ENCODE peak calls at places on chromosomes 16 and 17, in six cellular contexts. W, I, X, L, V and C are unnamed samples.

GRCh38 chr16:55033225-55034156 is 102.8 kb downstream of the IRX5 start:
- DNase-seq in W (no peak), X (no peak), V (no peak), L (no peak), I (no peak), C (no peak)

GRCh38 chr16:86925067-86925791 is 346.9 kb downstream of the FOXL1 start:
- DNase-seq in L (no peak), I (peak), V (no peak), X (peak), W (no peak), C (no peak)

GRCh38 chr17:44604149-44605115 is 47.1 kb downstream of the FZD2 start:
- DNase-seq in X (no peak), I (no peak), L (no peak), V (no peak), W (no peak), C (no peak)

GRCh38 chr17:67223924-67224323 is 21.1 kb downstream of the HELZ start:
- DNase-seq in X (no peak), V (no peak), I (no peak), W (no peak), L (no peak), C (no peak)

GRCh38 chr17:48588519-48588918 is 1.5 kb downstream of the HOXB3 start:
- DNase-seq in L (no peak), I (no peak), X (no peak), W (no peak), V (no peak), C (no peak)

GRCh38 chr16:66115373-66115772 is 251.1 kb upstream of the CDH5 start:
- DNase-seq in X (no peak), L (no peak), W (no peak), V (no peak), I (no peak), C (no peak)

GRCh38 chr16:53937068-53937614 is 233.2 kb downstream of the FTO start:
- DNase-seq in I (no peak), X (no peak), V (no peak), W (no peak), L (no peak), C (no peak)

GRCh38 chr17:56943505-56944125 is 17.2 kb downstream of the COIL start:
- DNase-seq in V (no peak), I (peak), W (no peak), L (no peak), X (no peak), C (no peak)

GRCh38 chr16:12089492-12090161 is 113.1 kb downstream of the SNX29 start:
- DNase-seq in V (no peak), W (no peak), X (peak), L (peak), I (peak), C (no peak)

GRCh38 chr17:36123431-36123830 is 19.8 kb downstream of the CCL4 start:
- DNase-seq in V (no peak), L (no peak), X (no peak), I (no peak), W (no peak), C (no peak)

GRCh38 chr17:7293821-7294613 is 422 bp downstream of the YBX2 start:
- DNase-seq in X (peak), V (no peak), L (peak), I (no peak), W (no peak), C (no peak)

GRCh38 chr16:67923414-67924127 is 8.1 kb downstream of the CTRL start:
- DNase-seq in X (peak), L (no peak), W (peak), V (no peak), I (no peak), C (no peak)

GRCh38 chr16:84820305-84820684 is 510 bp downstream of the CRISPLD2 start:
- DNase-seq in I (no peak), L (no peak), W (no peak), V (no peak), X (no peak), C (no peak)

GRCh38 chr17:6346387-6346786 is 88.5 kb downstream of the AIPL1 start:
- DNase-seq in W (no peak), I (no peak), V (no peak), L (no peak), X (no peak), C (no peak)

GRCh38 chr17:40178660-40179059 is 1.4 kb downstream of the RAPGEFL1 start:
- DNase-seq in X (no peak), I (no peak), W (no peak), V (no peak), L (no peak), C (no peak)

GRCh38 chr17:72171703-72172670 is 51.2 kb downstream of the SOX9 start:
- DNase-seq in X (no peak), I (no peak), W (no peak), V (no peak), L (no peak), C (no peak)

GRCh38 chr17:73939808-73940207 is 263.7 kb upstream of the RPL38 start:
- DNase-seq in L (no peak), W (no peak), X (no peak), V (no peak), I (no peak), C (peak)

GRCh38 chr16:71479420-71479819 is 9.7 kb downstream of the ZNF19 start:
- DNase-seq in V (no peak), L (no peak), W (no peak), I (peak), X (peak), C (no peak)

GRCh38 chr17:17381438-17382059 is 78.4 kb downstream of the NT5M start:
- DNase-seq in W (no peak), L (no peak), V (no peak), X (no peak), I (no peak), C (no peak)

GRCh38 chr17:51486091-51486490 is 225.7 kb downstream of the UTP18 start:
- DNase-seq in W (no peak), L (peak), I (no peak), X (no peak), V (no peak), C (no peak)

DNA sequence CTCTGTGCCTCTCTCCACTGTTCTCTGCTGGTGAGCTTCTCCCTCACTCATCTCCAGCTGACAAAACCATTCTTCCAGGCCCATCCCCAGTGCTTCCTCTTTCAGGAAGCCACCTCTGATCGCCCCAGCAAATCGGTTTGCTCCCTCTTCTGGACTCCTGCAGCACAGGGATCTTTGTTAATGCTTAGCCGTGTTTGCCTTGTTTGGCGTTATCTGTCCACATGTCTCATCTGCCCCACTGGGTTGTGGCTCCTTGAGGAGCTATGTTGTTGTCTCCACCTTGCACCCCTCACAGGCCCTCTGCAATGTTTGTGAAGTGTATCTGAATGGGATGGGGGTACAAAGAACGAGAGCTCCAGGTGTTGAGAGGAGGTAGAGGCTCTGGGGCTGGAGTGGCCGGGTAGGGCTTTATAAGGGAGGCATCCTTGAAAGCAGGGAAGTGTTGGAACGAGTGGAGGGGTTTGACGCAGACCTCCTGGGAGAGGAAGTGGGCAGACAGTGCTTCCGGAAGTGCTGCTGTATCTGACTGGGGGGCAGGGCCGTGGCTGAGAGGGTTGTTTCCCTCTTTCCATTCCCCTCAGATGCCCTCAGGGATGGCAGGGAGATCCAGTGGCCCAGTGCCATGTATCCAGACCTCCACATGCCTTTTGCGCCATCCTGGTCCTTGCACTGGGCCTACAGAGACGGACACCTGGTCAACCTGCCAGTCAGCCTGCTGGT is 27.8 kb downstream of the CASKIN2 start:
- DNase-seq in I (peak), W (no peak), V (no peak), L (no peak), X (no peak), C (no peak)
- TF ChIP-seq CTCF in I (no peak), W (no peak), V (no peak), L (no peak), X (no peak), C (no peak)

GRCh38 chr16:81624718-81625543 is 154.2 kb upstream of the PLCG2 start:
- DNase-seq in I (no peak), W (no peak), L (no peak), X (no peak), V (no peak), C (no peak)

GRCh38 chr16:81625544-81626152 is 153.4 kb upstream of the PLCG2 start:
- DNase-seq in L (peak), X (no peak), I (peak), V (no peak), W (peak), C (peak)

GRCh38 chr16:81621496-81621895 is 157.6 kb upstream of the PLCG2 start:
- DNase-seq in W (no peak), X (no peak), L (no peak), V (no peak), I (no peak), C (no peak)

GRCh38 chr16:81626181-81626674 is 152.9 kb upstream of the PLCG2 start:
- DNase-seq in W (no peak), I (no peak), V (no peak), X (no peak), L (no peak), C (no peak)

DNA sequence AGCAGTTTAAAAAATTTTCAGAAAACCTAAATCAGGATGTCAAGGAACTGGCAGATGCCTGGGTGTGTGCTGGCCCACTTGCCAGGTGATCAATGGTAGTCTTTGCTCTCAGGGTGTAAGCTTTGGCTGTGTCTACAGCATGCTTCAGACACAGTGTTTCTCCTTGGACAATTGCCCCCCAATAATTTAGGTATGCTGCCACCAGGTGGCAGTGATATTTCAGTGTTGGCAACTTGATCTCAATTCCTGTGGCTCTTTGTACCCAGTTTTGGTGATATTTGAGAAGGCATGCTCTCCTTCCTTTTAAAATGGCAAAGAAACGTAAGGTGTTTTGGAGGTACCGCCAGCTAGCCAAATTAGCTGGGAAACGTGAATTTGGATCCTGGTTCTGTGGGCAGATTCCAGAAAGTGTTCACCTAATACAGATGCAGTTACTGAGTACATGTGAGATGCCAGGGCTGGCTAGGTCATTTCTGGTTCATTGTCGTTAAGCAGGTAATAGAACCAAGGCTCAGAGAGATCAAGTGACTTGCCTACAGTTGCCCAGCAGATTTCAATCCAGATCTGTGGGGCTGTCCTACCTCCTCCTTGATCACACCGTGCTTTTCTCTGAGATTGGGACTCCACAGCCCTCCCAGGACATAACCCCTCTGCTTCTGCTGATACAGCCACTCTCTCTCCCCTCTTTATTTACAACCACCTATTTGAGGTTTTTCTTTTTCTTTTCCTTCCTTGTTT is 155.6 kb upstream of the PLCG2 start:
- DNase-seq in V (peak), L (peak), X (peak), W (no peak), I (peak), C (no peak)
- TF ChIP-seq CTCF in V (peak), L (peak), X (peak), W (peak), I (peak), C (peak)

DNA sequence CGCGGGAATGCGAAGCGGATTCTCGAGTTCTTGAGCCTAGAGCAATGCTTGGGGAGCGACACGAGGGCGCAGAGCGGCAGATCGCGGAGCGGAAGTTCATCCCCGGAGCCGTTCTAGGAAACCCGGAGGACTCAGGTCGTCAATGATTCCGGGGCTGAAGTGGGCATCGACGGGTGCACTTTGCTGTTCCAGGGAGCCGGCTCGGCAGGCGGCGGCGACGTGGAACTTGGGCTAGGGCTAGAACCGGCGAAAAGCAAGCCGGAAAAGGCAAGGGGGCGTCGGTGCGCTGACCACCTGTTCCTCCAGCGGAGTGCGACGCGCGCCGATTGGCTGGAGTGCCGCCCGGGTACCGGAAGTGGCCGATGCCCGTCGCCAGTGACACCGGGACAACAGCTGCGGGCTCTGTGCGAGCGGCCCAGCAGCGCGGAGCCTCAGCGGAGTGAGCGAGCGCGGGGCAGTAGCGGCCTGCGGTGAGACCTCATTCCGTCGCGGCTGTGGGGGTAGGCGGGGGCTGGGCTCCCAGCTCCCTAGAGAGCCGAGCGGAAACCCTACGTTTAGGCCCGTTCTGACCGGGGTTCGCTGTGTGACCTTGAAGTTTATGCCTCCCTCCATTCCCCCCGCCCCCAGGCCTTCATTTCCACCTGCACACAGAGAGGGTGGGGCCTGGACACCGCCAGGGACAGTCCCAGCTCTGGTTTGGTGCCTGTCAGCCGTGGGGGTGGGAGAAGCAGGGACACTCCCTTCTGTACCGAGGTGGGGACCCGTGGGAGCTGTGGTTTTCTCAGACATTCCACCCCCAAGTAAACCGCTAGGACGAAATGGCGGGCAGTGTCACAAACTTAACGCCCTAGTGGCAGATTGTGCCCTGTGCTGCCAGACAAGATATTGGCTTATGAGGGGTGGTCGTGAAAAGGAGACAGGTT is at the start of gene ZFP3:
- DNase-seq in I (peak), L (peak), W (peak), X (peak), V (peak), C (peak)
- TF ChIP-seq CTCF in I (no peak), L (no peak), W (no peak), X (peak), V (peak), C (no peak)

DNA sequence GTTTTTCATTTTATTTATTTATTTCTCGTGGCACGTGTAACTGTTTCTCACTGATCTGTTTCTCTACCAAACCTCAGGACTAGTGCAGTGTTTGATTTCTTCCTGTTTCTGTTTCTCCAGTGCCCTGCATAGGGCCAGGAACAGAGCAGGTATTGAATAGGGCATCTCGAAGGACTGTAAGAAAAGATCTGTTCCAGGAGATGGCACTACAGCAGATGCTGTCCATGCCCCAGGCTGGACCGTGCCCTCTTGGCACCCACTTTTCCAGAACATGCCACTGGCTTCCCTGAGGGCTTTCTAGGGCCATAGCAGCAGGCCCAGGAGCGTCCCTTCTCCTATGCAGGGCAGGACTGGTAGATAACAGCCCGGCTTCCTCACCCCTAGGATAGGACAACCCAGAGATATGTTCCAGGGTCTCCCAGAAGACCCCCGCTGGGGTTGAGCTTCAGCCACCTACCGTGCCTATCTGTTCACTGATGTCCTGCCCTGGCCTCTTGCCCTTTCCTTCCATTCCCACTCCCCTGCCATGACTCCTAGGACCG is 4.4 kb downstream of the SNX20 start:
- DNase-seq in W (no peak), X (no peak), V (no peak), I (no peak), L (no peak), C (no peak)
- TF ChIP-seq CTCF in W (no peak), X (no peak), V (no peak), I (no peak), L (no peak), C (no peak)

GRCh38 chr16:81497690-81498089 is 53.1 kb downstream of the CMIP start:
- DNase-seq in V (no peak), I (no peak), W (no peak), X (no peak), L (no peak), C (no peak)
- TF ChIP-seq CTCF in V (no peak), I (no peak), W (peak), X (no peak), L (no peak), C (no peak)

DNA sequence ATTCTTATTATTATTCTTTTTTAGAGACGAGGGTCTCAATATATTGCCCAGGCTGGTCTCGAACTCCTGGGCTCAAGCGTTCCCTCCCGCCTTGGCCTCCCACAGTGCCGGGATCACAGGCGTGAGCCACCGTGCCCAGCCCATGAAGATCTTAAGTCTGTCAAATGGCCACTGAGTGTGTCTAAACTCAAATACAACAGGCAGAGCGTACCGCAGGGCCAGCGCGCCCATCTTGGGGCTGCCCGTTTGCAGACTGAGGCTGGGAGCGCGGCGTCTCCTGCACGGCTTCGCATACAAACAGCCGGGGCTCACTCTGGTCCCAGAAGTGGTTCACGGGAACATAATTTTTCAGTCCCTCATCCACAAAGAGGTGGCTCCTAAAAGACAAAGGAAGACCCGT is 30.3 kb downstream of the TMEM204 start:
- DNase-seq in X (no peak), L (no peak), W (no peak), V (no peak), I (no peak), C (no peak)
- TF ChIP-seq CTCF in X (no peak), L (no peak), W (no peak), V (no peak), I (no peak), C (no peak)

DNA sequence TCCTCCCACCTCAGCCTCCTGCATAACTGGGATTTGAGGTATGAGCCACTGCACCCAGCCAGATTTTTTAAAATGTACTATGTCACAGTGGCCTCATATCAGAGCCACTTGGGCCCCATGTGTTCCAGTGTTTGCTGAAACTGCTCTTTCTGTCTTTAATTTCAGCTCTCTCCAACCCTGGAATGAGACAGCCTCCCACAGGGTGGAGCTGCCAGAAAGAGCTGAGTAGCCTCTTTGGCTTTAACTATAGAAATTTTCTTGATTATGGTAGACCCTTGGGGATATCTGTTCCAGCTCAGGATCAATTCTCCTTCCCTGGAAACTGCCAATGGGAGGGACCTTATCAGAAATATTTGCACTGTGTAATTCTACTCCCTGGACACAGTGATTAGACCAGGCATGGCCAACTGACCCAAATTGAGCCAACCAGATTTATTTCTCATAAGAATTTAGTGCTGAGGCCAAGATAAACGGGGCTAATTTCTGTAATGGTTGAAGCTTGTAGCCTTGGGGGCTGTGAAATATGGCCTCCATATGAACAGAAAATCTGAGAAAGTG is 39.0 kb upstream of the KDM8 start:
- DNase-seq in X (no peak), L (no peak), I (no peak), V (no peak), W (no peak), C (no peak)
- TF ChIP-seq CTCF in X (no peak), L (no peak), I (no peak), V (no peak), W (no peak), C (no peak)

GRCh38 chr16:82630688-82631087 is 3.9 kb downstream of the CDH13 start:
- DNase-seq in I (peak), W (no peak), X (no peak), V (no peak), L (no peak), C (no peak)
- TF ChIP-seq CTCF in I (peak), W (no peak), X (peak), V (no peak), L (no peak), C (no peak)

GRCh38 chr16:49739381-49739780 is 116.5 kb downstream of the ZNF423 start:
- DNase-seq in X (peak), V (no peak), I (no peak), W (no peak), L (no peak), C (no peak)
- TF ChIP-seq CTCF in X (peak), V (no peak), I (peak), W (no peak), L (no peak), C (no peak)

GRCh38 chr17:34198519-34198918 is 56.6 kb upstream of the CCL2 start:
- DNase-seq in V (no peak), L (no peak), W (no peak), X (no peak), I (no peak), C (no peak)
- TF ChIP-seq CTCF in V (no peak), L (no peak), W (no peak), X (no peak), I (no peak), C (no peak)